ENCODE peak calls at places on chromosome 11, in seven cellular contexts. C, Y, I, J, V, H and P are unnamed samples.

GRCh38 chr11:129115652-129116585 is 76.2 kb downstream of the ARHGAP32 start:
- DNase-seq in Y (no peak), I (no peak), C (peak), H (no peak), J (no peak), V (no peak), P (no peak)

GRCh38 chr11:67663515-67664212 is 10.8 kb downstream of the ALDH3B2 start:
- DNase-seq in C (no peak), I (no peak), V (no peak), H (no peak), Y (no peak), J (no peak), P (no peak)

GRCh38 chr11:67238894-67239794 is 27.1 kb upstream of the GRK2 start:
- DNase-seq in C (peak), J (no peak), H (no peak), I (no peak), V (no peak), Y (no peak), P (no peak)

GRCh38 chr11:68159161-68159560 is 38.0 kb upstream of the CHKA start:
- DNase-seq in H (no peak), I (no peak), Y (no peak), V (no peak), J (no peak), C (no peak), P (no peak)

GRCh38 chr11:17668166-17668565 is 51.2 kb upstream of the MYOD1 start:
- DNase-seq in C (no peak), Y (no peak), V (no peak), H (no peak), J (no peak), I (no peak), P (no peak)

GRCh38 chr11:65355776-65356393 is 1.3 kb downstream of the TIGD3 start:
- DNase-seq in J (no peak), C (peak), V (no peak), Y (no peak), I (no peak), H (no peak), P (peak)

GRCh38 chr11:113603277-113604059 is 102.6 kb downstream of the TMPRSS5 start:
- DNase-seq in H (no peak), I (no peak), J (no peak), Y (no peak), C (no peak), V (no peak), P (peak)

GRCh38 chr11:1277936-1278512 is 31.4 kb downstream of the TOLLIP start:
- DNase-seq in V (no peak), J (no peak), I (no peak), C (no peak), H (no peak), Y (no peak), P (no peak)

GRCh38 chr11:132623496-132623895 is 908.8 kb downstream of the OPCML start:
- DNase-seq in V (no peak), H (no peak), J (no peak), Y (no peak), I (no peak), C (no peak), P (no peak)

GRCh38 chr11:78156081-78156844 is 16.8 kb upstream of the ALG8 start:
- DNase-seq in Y (peak), V (no peak), J (no peak), I (no peak), C (no peak), H (no peak), P (no peak)

GRCh38 chr11:65454311-65454695 is 31.7 kb downstream of the NEAT1 start:
- DNase-seq in H (no peak), J (no peak), C (no peak), Y (no peak), V (no peak), I (peak), P (no peak)

GRCh38 chr11:34719303-34719848 is 98.5 kb downstream of the EHF start:
- DNase-seq in V (no peak), H (no peak), Y (no peak), C (peak), J (no peak), I (no peak), P (no peak)

GRCh38 chr11:11579012-11579755 is 42.6 kb downstream of the GALNT18 start:
- DNase-seq in C (no peak), H (no peak), Y (no peak), V (no peak), I (no peak), J (no peak), P (peak)

GRCh38 chr11:117230286-117230961 is 1.4 kb downstream of the PCSK7 start:
- DNase-seq in C (peak), Y (no peak), H (no peak), I (no peak), V (no peak), J (no peak), P (no peak)

GRCh38 chr11:61912530-61912898 is 4.9 kb downstream of the RAB3IL1 start:
- DNase-seq in J (no peak), Y (no peak), H (no peak), I (peak), V (peak), C (no peak), P (peak)
- TF ChIP-seq CTCF in J (no peak), Y (no peak), H (no peak), I (no peak), V (no peak), C (no peak), P (no peak)

GRCh38 chr11:121113611-121114010 is 12.6 kb downstream of the TECTA start:
- DNase-seq in Y (no peak), J (no peak), H (no peak), I (no peak), C (no peak), V (no peak), P (no peak)

GRCh38 chr11:121111053-121111724 is 10.1 kb downstream of the TECTA start:
- DNase-seq in Y (no peak), J (no peak), I (no peak), H (no peak), V (no peak), C (no peak), P (no peak)

GRCh38 chr11:121109916-121110656 is 9.0 kb downstream of the TECTA start:
- DNase-seq in Y (no peak), H (no peak), V (peak), C (no peak), I (no peak), J (no peak), P (no peak)

GRCh38 chr11:121108413-121108812 is 7.4 kb downstream of the TECTA start:
- DNase-seq in V (no peak), I (no peak), C (no peak), J (no peak), H (no peak), Y (no peak), P (no peak)

DNA sequence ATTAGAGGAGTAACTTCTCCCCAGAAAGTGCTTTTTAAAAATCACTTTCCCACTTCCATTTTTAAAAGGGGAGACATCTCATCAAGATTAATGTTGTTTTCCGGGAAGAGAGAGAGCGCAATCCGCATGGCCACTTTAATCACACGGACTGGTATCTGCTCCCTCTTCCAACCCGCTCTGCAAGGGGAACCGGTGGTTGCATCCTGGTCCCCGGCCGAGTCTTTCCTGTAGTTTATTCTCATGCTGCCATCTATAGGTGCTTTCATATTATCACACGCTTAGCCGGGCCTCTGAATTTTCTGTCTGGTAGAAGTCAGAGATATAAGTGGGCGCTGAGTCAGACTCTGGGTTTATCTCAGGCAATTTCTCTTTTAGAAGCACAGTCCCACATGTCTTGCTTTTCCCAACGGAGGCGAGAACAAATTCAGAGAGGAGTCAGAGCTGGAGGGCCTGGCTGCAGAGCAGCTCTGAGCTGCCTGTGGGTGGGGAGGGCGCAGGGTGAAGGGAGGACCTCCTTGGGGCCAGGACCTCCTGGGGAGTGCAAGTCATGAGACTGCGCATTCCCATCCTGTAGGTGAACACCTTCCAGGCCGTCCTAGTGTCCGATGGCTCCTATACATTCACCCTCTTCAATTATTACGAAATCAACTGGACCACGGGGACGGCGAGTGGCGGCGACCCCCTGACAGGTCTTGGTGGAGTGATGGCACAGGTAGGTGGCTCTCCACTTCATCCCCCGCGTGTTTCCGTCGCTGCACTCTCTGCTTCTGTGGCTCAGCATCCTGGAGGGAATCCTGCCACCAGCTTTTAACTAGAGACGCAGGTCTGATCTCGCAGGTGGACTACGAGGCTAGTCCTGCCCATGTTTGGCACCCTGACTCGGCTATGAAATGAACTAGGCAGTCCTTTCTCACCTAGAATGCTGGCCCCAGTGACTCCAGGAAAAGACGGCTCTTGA is 11.7 kb downstream of the TECTA start:
- DNase-seq in Y (peak), I (peak), J (peak), V (peak), H (peak), C (peak), P (peak)
- TF ChIP-seq CTCF in Y (no peak), I (peak), J (peak), V (peak), H (peak), C (peak), P (peak)

GRCh38 chr11:74683279-74683871 is 47.9 kb downstream of the CHRDL2 start:
- DNase-seq in V (peak), C (no peak), Y (peak), I (peak), J (no peak), H (peak), P (peak)
- TF ChIP-seq CTCF in V (peak), C (peak), Y (no peak), I (peak), J (peak), H (peak), P (peak)

DNA sequence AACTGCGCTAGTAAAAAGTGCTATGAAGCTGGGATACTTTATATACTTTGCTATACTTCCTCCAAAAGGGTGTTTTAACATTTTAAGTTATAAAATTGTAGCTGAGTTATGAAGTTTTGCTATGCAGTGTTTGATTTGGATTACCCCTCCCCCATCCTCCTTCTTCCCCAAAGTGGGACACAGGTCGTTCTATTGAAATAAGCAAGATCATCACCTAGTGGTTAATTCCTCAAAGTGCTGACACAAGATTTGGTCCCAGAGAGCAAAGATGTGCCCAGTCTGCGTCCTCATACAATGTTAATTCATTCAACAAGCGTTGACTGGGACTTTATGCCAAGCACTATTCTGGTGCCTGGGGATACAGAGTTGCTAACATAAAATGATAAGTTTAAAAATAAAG is 78.5 kb downstream of the SPON1 start:
- DNase-seq in H (no peak), J (no peak), I (no peak), Y (no peak), C (peak), V (no peak), P (no peak)
- TF ChIP-seq CTCF in H (no peak), J (peak), I (no peak), Y (peak), C (peak), V (peak), P (peak)

GRCh38 chr11:32151036-32151435 is 60.2 kb downstream of the RCN1 start:
- DNase-seq in H (no peak), I (no peak), V (no peak), C (peak), Y (no peak), J (no peak), P (no peak)
- TF ChIP-seq CTCF in H (no peak), I (no peak), V (no peak), C (no peak), Y (no peak), J (no peak), P (no peak)

GRCh38 chr11:29334781-29335140 is 682.1 kb downstream of the KCNA4 start:
- DNase-seq in J (no peak), H (no peak), C (no peak), V (no peak), Y (no peak), I (no peak), P (no peak)

GRCh38 chr11:29326757-29327156 is 690.1 kb downstream of the KCNA4 start:
- DNase-seq in J (no peak), H (no peak), V (no peak), Y (no peak), I (no peak), C (no peak), P (no peak)

GRCh38 chr11:29333993-29334780 is 682.6 kb downstream of the KCNA4 start:
- DNase-seq in H (no peak), C (peak), J (no peak), Y (peak), I (no peak), V (peak), P (no peak)

GRCh38 chr11:29324328-29324727 is 692.5 kb downstream of the KCNA4 start:
- DNase-seq in Y (no peak), H (no peak), J (no peak), C (peak), I (no peak), V (no peak), P (no peak)

DNA sequence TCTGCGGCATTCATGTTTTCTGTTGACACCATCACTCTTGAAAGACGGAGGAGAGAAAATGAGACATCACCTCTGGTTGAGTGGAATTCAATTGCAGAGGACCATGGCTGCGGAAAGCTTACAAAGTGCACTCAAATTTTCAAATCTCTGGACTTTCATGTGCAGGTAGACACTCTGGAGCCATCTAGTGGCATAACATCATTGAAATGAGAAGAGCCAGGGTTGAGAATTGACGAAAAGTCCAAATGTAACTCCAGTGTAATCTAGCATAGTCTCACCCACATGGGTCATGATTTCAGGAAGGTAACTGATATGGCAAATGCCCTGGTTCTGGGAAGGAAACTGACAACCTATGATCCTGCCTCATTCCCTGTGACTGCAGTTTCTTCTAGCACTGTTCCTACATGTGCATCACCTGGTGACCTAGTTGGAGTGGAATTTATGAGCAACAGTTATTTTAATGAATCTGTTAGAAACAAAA is 687.8 kb downstream of the KCNA4 start:
- DNase-seq in H (no peak), J (no peak), C (peak), Y (peak), I (no peak), V (peak), P (no peak)
- TF ChIP-seq CTCF in H (peak), J (peak), C (peak), Y (peak), I (no peak), V (peak), P (peak)

GRCh38 chr11:19453893-19454292 is 213.1 kb upstream of the E2F8 start:
- DNase-seq in V (no peak), H (no peak), I (no peak), C (peak), Y (no peak), J (no peak), P (no peak)
- TF ChIP-seq CTCF in V (no peak), H (no peak), I (no peak), C (no peak), Y (no peak), J (no peak), P (no peak)